ENCODE peak calls at places on chromosomes 7 and 10, in five cellular contexts. One of them, this sample, is unnamed.

GRCh38 chr7:83808982-83809381 is 160.0 kb upstream of the SEMA3E start:
- DNase-seq in LoVo: no peak
- DNase-seq in NCI-H510A treated with DMSO at 0.1 percent for 48 hours: no peak
- DNase-seq in NCI-H1092: no peak
- DNase-seq in cardiac muscle cell: no peak
- DNase-seq in this sample: no peak

GRCh38 chr7:110994028-110994967 is 96.6 kb upstream of the LRRN3 start:
- DNase-seq in LoVo: no peak
- DNase-seq in cardiac muscle cell: no peak
- DNase-seq in NCI-H510A treated with DMSO at 0.1 percent for 48 hours: no peak
- DNase-seq in NCI-H1092: no peak
- DNase-seq in this sample: no peak

GRCh38 chr10:50623299-50624153 is at the start of gene SGMS1:
- DNase-seq in NCI-H510A treated with DMSO at 0.1 percent for 48 hours: peak
- DNase-seq in LoVo: peak
- DNase-seq in cardiac muscle cell: peak
- DNase-seq in NCI-H1092: peak
- DNase-seq in this sample: no peak

GRCh38 chr7:116434820-116435341 is 64.7 kb upstream of the CAV2 start:
- DNase-seq in NCI-H510A treated with DMSO at 0.1 percent for 48 hours: no peak
- DNase-seq in cardiac muscle cell: no peak
- DNase-seq in LoVo: peak
- DNase-seq in NCI-H1092: no peak
- DNase-seq in this sample: no peak

GRCh38 chr7:2152646-2153045 is 80.1 kb downstream of the MAD1L1 start:
- DNase-seq in NCI-H1092: no peak
- DNase-seq in NCI-H510A treated with DMSO at 0.1 percent for 48 hours: no peak
- DNase-seq in cardiac muscle cell: no peak
- DNase-seq in LoVo: no peak
- DNase-seq in this sample: no peak

GRCh38 chr10:131187274-131187673 is 124.2 kb downstream of the TCERG1L start:
- DNase-seq in cardiac muscle cell: no peak
- DNase-seq in NCI-H510A treated with DMSO at 0.1 percent for 48 hours: no peak
- DNase-seq in NCI-H1092: no peak
- DNase-seq in LoVo: no peak
- DNase-seq in this sample: no peak

GRCh38 chr7:44956157-44956766 is 22.6 kb downstream of the MYO1G start:
- DNase-seq in NCI-H510A treated with DMSO at 0.1 percent for 48 hours: no peak
- DNase-seq in cardiac muscle cell: no peak
- DNase-seq in LoVo: no peak
- DNase-seq in NCI-H1092: no peak
- DNase-seq in this sample: no peak

GRCh38 chr7:128408709-128409434 is 910 bp downstream of the IMPDH1 start:
- DNase-seq in NCI-H1092: no peak
- DNase-seq in cardiac muscle cell: no peak
- DNase-seq in LoVo: no peak
- DNase-seq in NCI-H510A treated with DMSO at 0.1 percent for 48 hours: no peak
- DNase-seq in this sample: no peak

GRCh38 chr10:102419561-102420442 is 834 bp upstream of the FBXL15 start:
- DNase-seq in LoVo: peak
- DNase-seq in cardiac muscle cell: peak
- DNase-seq in NCI-H1092: peak
- DNase-seq in NCI-H510A treated with DMSO at 0.1 percent for 48 hours: peak
- DNase-seq in this sample: no peak

GRCh38 chr10:92822964-92823363 is 25.4 kb upstream of the EXOC6 start:
- DNase-seq in cardiac muscle cell: no peak
- DNase-seq in NCI-H1092: no peak
- DNase-seq in NCI-H510A treated with DMSO at 0.1 percent for 48 hours: no peak
- DNase-seq in LoVo: no peak
- DNase-seq in this sample: no peak

GRCh38 chr7:157738064-157738460 is 401.3 kb downstream of the DNAJB6 start:
- DNase-seq in NCI-H510A treated with DMSO at 0.1 percent for 48 hours: no peak
- DNase-seq in cardiac muscle cell: peak
- DNase-seq in NCI-H1092: no peak
- DNase-seq in LoVo: no peak
- DNase-seq in this sample: no peak

GRCh38 chr7:75958802-75959543 is 35.4 kb downstream of the TMEM120A start:
- DNase-seq in cardiac muscle cell: no peak
- DNase-seq in LoVo: peak
- DNase-seq in NCI-H1092: no peak
- DNase-seq in NCI-H510A treated with DMSO at 0.1 percent for 48 hours: no peak
- DNase-seq in this sample: peak

GRCh38 chr10:1369665-1370064 is 313.5 kb downstream of the WDR37 start:
- DNase-seq in NCI-H510A treated with DMSO at 0.1 percent for 48 hours: no peak
- DNase-seq in NCI-H1092: no peak
- DNase-seq in cardiac muscle cell: no peak
- DNase-seq in LoVo: no peak
- DNase-seq in this sample: no peak

GRCh38 chr10:71805776-71806705 is 32.7 kb upstream of the VSIR start:
- DNase-seq in LoVo: peak
- DNase-seq in cardiac muscle cell: peak
- DNase-seq in NCI-H510A treated with DMSO at 0.1 percent for 48 hours: no peak
- DNase-seq in NCI-H1092: no peak
- DNase-seq in this sample: no peak

GRCh38 chr7:117401293-117402002 is 25.8 kb downstream of the ASZ1 start:
- DNase-seq in LoVo: no peak
- DNase-seq in cardiac muscle cell: no peak
- DNase-seq in NCI-H1092: no peak
- DNase-seq in NCI-H510A treated with DMSO at 0.1 percent for 48 hours: no peak
- DNase-seq in this sample: no peak

GRCh38 chr10:60205741-60206140 is 183.9 kb downstream of the ANK3 start:
- DNase-seq in cardiac muscle cell: no peak
- DNase-seq in NCI-H510A treated with DMSO at 0.1 percent for 48 hours: no peak
- DNase-seq in LoVo: no peak
- DNase-seq in NCI-H1092: no peak
- DNase-seq in this sample: no peak

GRCh38 chr10:86708068-86708782 is 39.9 kb downstream of the LDB3 start:
- DNase-seq in NCI-H1092: no peak
- DNase-seq in NCI-H510A treated with DMSO at 0.1 percent for 48 hours: no peak
- DNase-seq in cardiac muscle cell: no peak
- DNase-seq in LoVo: no peak
- DNase-seq in this sample: no peak

GRCh38 chr10:113746188-113746950 is 5.1 kb upstream of the PLEKHS1 start:
- DNase-seq in NCI-H510A treated with DMSO at 0.1 percent for 48 hours: no peak
- DNase-seq in cardiac muscle cell: no peak
- DNase-seq in LoVo: peak
- DNase-seq in NCI-H1092: no peak
- DNase-seq in this sample: no peak

GRCh38 chr10:112956631-112957350 is 6.7 kb downstream of the TCF7L2 start:
- DNase-seq in NCI-H1092: no peak
- DNase-seq in LoVo: peak
- DNase-seq in cardiac muscle cell: no peak
- DNase-seq in NCI-H510A treated with DMSO at 0.1 percent for 48 hours: no peak
- DNase-seq in this sample: no peak